ENCODE peak calls at places on chromosomes 12 and 14, in five cellular contexts. K is HCT116, O is fibroblast of lung, U is PC-9, D is endothelial cell of umbilical vein. J is an unnamed sample.

GRCh38 chr14:77051101-77051500 is 22.6 kb upstream of the IRF2BPL start:
- DNase-seq in K (no peak), O (no peak), U (no peak), D (no peak), J (no peak)

GRCh38 chr12:13088503-13088902 is 15.0 kb downstream of the GSG1 start:
- DNase-seq in K (no peak), O (no peak), U (no peak), D (no peak), J (no peak)

GRCh38 chr14:98173291-98173690 is 1098.7 kb downstream of the BCL11B start:
- DNase-seq in K (no peak), O (no peak), U (no peak), D (no peak), J (no peak)

GRCh38 chr12:79251356-79251755 is 386.8 kb downstream of the SYT1 start:
- DNase-seq in K (no peak), O (peak; percentile 23), U (no peak), D (no peak), J (peak; percentile 83)

GRCh38 chr14:20436363-20436755 is 393 bp upstream of the KLHL33 start:
- DNase-seq in K (no peak), O (peak; percentile 58), U (no peak), D (no peak), J (no peak)

GRCh38 chr14:96627386-96627785 is 125.2 kb downstream of the PAPOLA start:
- DNase-seq in K (no peak), O (no peak), U (no peak), D (no peak), J (no peak)

GRCh38 chr12:9940370-9940769 is 8.2 kb upstream of the CLEC2A start:
- DNase-seq in K (no peak), O (peak; percentile 17), U (no peak), D (peak; percentile 37), J (peak; percentile 35)

GRCh38 chr12:106292339-106292738 is 10.2 kb upstream of the TCP11L2 start:
- DNase-seq in K (no peak), O (no peak), U (no peak), D (no peak), J (no peak)

GRCh38 chr14:79967001-79967400 is 244.3 kb downstream of the DIO2 start:
- DNase-seq in K (no peak), O (no peak), U (no peak), D (no peak), J (peak; percentile 23)

GRCh38 chr12:130953783-130954543 is at the start of gene ADGRD1:
- DNase-seq in K (no peak), O (peak; percentile 85), U (no peak), D (no peak), J (no peak)

GRCh38 chr12:99389751-99390150 is 257.8 kb upstream of the GARIN6 start:
- DNase-seq in K (no peak), O (no peak), U (no peak), D (no peak), J (no peak)

GRCh38 chr12:132285991-132286681 is 43.3 kb downstream of the GALNT9 start:
- DNase-seq in K (no peak), O (peak; percentile 40), U (no peak), D (peak; percentile 68), J (peak; percentile 67)

GRCh38 chr14:101506211-101506920 is 54.9 kb upstream of the DIO3 start:
- DNase-seq in K (no peak), O (no peak), U (no peak), D (no peak), J (no peak)

GRCh38 chr12:78645956-78646355 is 218.6 kb upstream of the SYT1 start:
- DNase-seq in K (no peak), O (no peak), U (no peak), D (no peak), J (no peak)

GRCh38 chr12:107126688-107127481 is 33.5 kb upstream of the CRY1 start:
- DNase-seq in K (peak; percentile 4), O (no peak), U (no peak), D (peak; percentile 55), J (peak; percentile 54)

GRCh38 chr12:100758083-100758482 is 36.5 kb upstream of the ANO4 start:
- DNase-seq in K (no peak), O (no peak), U (no peak), D (no peak), J (no peak)

GRCh38 chr12:202081-202731 is 11.8 kb downstream of the SLC6A12 start:
- DNase-seq in K (no peak), O (no peak), U (peak; percentile 52), D (no peak), J (peak; percentile 5)

GRCh38 chr14:64880382-64881121 is 845 bp upstream of the SPTB start:
- DNase-seq in K (peak; percentile 26), O (no peak), U (no peak), D (peak; percentile 8), J (peak; percentile 56)

GRCh38 chr14:64885555-64885954 is 5.8 kb upstream of the SPTB start:
- DNase-seq in K (no peak), O (no peak), U (no peak), D (no peak), J (no peak)

GRCh38 chr14:64878775-64879634 is 702 bp downstream of the SPTB start:
- DNase-seq in K (no peak), O (no peak), U (no peak), D (no peak), J (no peak)

GRCh38 chr14:64875350-64875749 is 4.4 kb downstream of the SPTB start:
- DNase-seq in K (no peak), O (no peak), U (no peak), D (no peak), J (no peak)

DNA sequence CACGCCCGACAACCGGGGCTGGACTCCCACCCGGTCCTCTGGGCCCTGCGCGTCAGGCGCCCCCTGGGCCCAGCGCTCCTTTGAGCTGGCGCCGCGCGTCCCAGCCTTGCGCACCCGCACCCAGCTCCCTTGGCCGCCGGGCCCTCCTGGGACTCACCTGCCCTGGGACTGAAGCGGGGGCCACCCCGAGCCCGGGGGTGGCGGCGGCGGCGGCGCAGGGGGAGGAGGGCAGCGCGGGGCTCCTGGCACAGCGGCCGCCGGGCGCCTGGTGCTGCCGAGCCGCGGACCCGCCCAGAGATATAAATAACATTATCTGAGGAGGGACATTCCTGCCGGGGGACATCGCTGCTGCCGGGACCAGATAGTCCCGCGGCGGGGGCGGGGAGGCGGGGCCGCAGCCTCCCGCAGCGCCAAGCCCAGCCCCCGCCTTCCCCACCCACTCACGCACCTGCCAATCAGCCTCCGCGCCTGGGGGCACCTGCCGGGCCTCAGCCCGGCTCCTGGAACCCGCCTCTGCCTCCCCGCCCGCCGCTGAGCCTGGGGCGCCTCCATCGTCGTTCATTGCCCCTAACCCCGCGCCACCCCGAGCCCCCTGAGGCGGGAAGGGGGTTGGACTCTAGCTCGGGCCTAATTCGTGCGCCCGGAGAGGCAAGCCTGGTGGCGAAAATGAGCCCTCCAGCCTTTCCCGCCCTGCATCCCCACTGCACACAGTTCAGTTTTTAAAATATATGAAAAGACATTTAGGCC is at the start of gene SPTB:
- DNase-seq in K (no peak), O (no peak), U (no peak), D (no peak), J (peak; percentile 44)
- TF ChIP-seq EZH2 in K (no peak), O (no peak), U (no peak), D (peak; percentile 16), J (no peak)

GRCh38 chr12:50776749-50777728 is 13.1 kb downstream of the ATF1 start:
- DNase-seq in K (no peak), O (no peak), U (no peak), D (no peak), J (no peak)

GRCh38 chr12:50772470-50772869 is 8.6 kb downstream of the ATF1 start:
- DNase-seq in K (no peak), O (no peak), U (no peak), D (no peak), J (no peak)

GRCh38 chr12:50771409-50771808 is 7.5 kb downstream of the ATF1 start:
- DNase-seq in K (no peak), O (no peak), U (no peak), D (no peak), J (no peak)

GRCh38 chr12:50772877-50773276 is 9.0 kb downstream of the ATF1 start:
- DNase-seq in K (no peak), O (no peak), U (no peak), D (no peak), J (no peak)
- H3K4me2 ChIP-seq in K (peak overlapping the region; percentile 74), O (no peak overlapping the region), U (peak overlapping the region; percentile 76), D (no peak overlapping the region), J (peak overlapping the region; percentile 55)

DNA sequence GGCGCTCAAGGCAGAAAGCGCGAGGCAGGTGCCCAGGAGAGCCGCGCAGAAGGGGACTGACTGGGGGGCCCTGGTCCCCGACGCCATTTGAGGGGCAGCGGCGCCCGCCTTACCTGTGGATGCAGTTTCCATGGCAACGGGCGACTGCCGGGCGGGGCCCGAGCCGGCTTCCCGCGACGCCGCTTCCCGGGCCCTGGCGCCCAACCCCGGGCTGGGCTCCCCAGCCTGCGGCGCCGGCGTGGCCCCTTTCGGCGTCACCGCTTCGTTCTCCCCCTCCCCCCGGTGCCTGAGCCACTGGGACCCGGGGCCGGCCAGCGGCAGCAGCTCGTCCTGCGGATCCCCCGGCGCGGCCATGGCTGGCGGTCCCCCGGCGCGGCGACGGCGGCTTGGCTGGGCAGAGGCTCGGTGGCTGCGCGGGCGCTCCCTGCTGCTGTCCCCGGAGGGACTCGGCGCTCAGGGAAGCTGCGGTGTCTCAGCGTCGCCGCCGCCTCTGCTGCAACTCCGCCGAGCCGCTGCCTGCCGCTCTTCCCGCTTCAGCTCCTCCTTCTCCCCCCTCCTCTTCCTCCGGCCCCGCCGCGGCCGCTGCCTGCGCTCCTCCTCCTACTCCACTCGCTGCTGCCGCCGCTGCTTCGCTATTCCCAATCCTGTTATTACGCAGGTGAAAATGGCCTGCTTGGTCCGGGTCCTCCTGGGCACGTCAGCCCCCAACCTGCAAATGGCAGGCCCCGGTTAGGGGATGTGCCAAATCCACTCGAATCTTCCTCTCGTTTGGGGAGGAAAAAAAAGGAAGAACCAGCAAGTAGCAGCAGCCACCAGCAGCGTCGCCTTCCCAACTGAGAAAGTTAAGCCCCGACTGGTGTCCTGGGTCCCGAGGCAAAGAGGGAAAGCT is at the start of gene RTN1:
- DNase-seq in K (no peak), O (peak; percentile 34), U (no peak), D (peak; percentile 44), J (peak; percentile 81)
- TF ChIP-seq EZH2 in K (no peak), O (peak; percentile 18), U (no peak), D (peak; percentile 91), J (peak; percentile 100)

DNA sequence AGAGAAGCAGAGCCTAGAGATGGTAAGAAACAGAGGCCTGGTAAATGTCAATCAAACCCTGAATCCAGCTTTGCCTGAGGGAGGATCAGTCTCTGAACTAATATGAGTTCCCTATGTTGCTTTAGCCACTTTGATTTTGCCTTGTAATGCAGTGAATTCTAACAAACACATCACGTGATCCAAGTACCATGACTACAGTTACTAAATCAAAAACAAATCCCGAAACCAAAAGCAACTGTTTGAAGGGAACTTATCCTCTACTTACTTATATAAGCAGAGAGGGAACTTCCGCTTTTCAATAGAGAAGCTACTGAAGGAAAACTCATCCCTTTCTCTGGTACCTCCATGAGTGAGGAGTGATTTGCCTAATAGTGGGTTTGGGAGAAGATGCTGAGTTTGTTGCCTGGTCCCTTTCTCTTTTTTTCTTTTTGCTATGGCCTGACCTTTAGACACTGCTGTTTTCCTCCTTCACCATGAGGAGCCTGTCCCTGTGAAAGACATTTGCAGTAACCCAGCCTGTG is 7.7 kb upstream of the PPTC7 start:
- DNase-seq in K (no peak), O (peak; percentile 64), U (no peak), D (no peak), J (no peak)
- H3K4me2 ChIP-seq in K (no peak overlapping the region), O (peak overlapping the region; percentile 49), U (peak overlapping the region; percentile 46), D (no peak overlapping the region), J (no peak overlapping the region)

GRCh38 chr12:114478891-114479290 is 72.9 kb upstream of the TBX5 start:
- DNase-seq in K (no peak), O (no peak), U (no peak), D (no peak), J (no peak)
- TF ChIP-seq EZH2 in K (no peak), O (no peak), U (no peak), D (no peak), J (no peak)